ENCODE peak calls at places on chromosomes 2 and 18, in seven cellular contexts. V is K562, O is esophagus muscularis mucosa, Y is GM12891, P is breast epithelium, G is Panc1, S is GM12892. L is an unnamed sample.

GRCh38 chr18:57744211-57744694 is 58.9 kb downstream of the ATP8B1 start:
- DNase-seq in V (no peak), O (no peak), Y (no peak), P (no peak), G (no peak), S (no peak), L (peak)

GRCh38 chr2:113230531-113230930 is 48.2 kb downstream of the PAX8 start:
- DNase-seq in V (no peak), O (no peak), Y (no peak), P (no peak), G (no peak), S (no peak), L (no peak)

GRCh38 chr2:141329949-141330348 is 800.9 kb downstream of the LRP1B start:
- DNase-seq in V (no peak), O (no peak), Y (no peak), P (no peak), G (no peak), S (no peak), L (no peak)

GRCh38 chr18:59660976-59661743 is 36.1 kb downstream of the CCBE1 start:
- DNase-seq in V (no peak), O (no peak), Y (no peak), P (no peak), G (no peak), S (no peak), L (no peak)

GRCh38 chr18:9971313-9971920 is 57.6 kb downstream of the VAPA start:
- DNase-seq in V (peak), O (no peak), Y (no peak), P (peak), G (peak), S (no peak), L (peak)

GRCh38 chr2:43058761-43059160 is 167.6 kb downstream of the ZFP36L2 start:
- DNase-seq in V (no peak), O (no peak), Y (no peak), P (no peak), G (no peak), S (no peak), L (no peak)

GRCh38 chr2:5330961-5331360 is 361.2 kb upstream of the SOX11 start:
- DNase-seq in V (no peak), O (no peak), Y (no peak), P (no peak), G (no peak), S (no peak), L (no peak)

GRCh38 chr2:72837171-72837570 is 11.3 kb upstream of the EXOC6B start:
- DNase-seq in V (no peak), O (no peak), Y (no peak), P (no peak), G (no peak), S (no peak), L (no peak)

GRCh38 chr2:13005761-13006336 is 289.1 kb downstream of the TRIB2 start:
- DNase-seq in V (no peak), O (no peak), Y (no peak), P (no peak), G (no peak), S (no peak), L (peak)

GRCh38 chr18:2882201-2882600 is 35.4 kb downstream of the EMILIN2 start:
- DNase-seq in V (no peak), O (peak), Y (no peak), P (no peak), G (no peak), S (no peak), L (no peak)

GRCh38 chr2:101173707-101174295 is 22.6 kb upstream of the TBC1D8 start:
- DNase-seq in V (no peak), O (no peak), Y (no peak), P (no peak), G (no peak), S (no peak), L (no peak)

GRCh38 chr2:24115057-24115456 is 8.1 kb downstream of the PFN4 start:
- DNase-seq in V (no peak), O (no peak), Y (no peak), P (no peak), G (no peak), S (no peak), L (no peak)

GRCh38 chr18:25701821-25702220 is 349.9 kb upstream of the ZNF521 start:
- DNase-seq in V (no peak), O (no peak), Y (no peak), P (no peak), G (no peak), S (no peak), L (no peak)

GRCh38 chr18:57621252-57621607 is 406 bp downstream of the NARS1 start:
- DNase-seq in V (no peak), O (no peak), Y (no peak), P (no peak), G (no peak), S (peak), L (peak)

GRCh38 chr2:3195865-3196504 is 181.6 kb downstream of the EIPR1 start:
- DNase-seq in V (no peak), O (no peak), Y (no peak), P (no peak), G (no peak), S (no peak), L (no peak)

GRCh38 chr18:79917351-79918088 is 33.9 kb downstream of the SLC66A2 start:
- DNase-seq in V (no peak), O (no peak), Y (no peak), P (peak), G (no peak), S (no peak), L (no peak)

GRCh38 chr2:205352593-205352992 is 329.7 kb upstream of the NRP2 start:
- DNase-seq in V (no peak), O (no peak), Y (no peak), P (no peak), G (no peak), S (no peak), L (no peak)

GRCh38 chr18:12998332-12999060 is 7.3 kb downstream of the CEP192 start:
- DNase-seq in V (no peak), O (no peak), Y (no peak), P (no peak), G (no peak), S (no peak), L (peak)

GRCh38 chr2:241123816-241124536 is 21.9 kb upstream of the MTERF4 start:
- DNase-seq in V (no peak), O (no peak), Y (no peak), P (peak), G (no peak), S (no peak), L (no peak)

GRCh38 chr2:25088817-25089485 is 47.1 kb downstream of the EFR3B start:
- DNase-seq in V (no peak), O (no peak), Y (no peak), P (no peak), G (no peak), S (no peak), L (no peak)

GRCh38 chr18:66749030-66749429 is 145.1 kb upstream of the CDH19 start:
- DNase-seq in V (no peak), O (no peak), Y (no peak), P (no peak), G (no peak), S (no peak), L (peak)

GRCh38 chr2:22890142-22890541 is 494.8 kb upstream of the KLHL29 start:
- DNase-seq in V (no peak), O (peak), Y (no peak), P (no peak), G (no peak), S (no peak), L (no peak)

GRCh38 chr2:119428488-119429224 is 3.0 kb upstream of the TMEM37 start:
- DNase-seq in V (no peak), O (no peak), Y (no peak), P (no peak), G (no peak), S (no peak), L (no peak)

GRCh38 chr2:122519366-122519765 is 763.9 kb downstream of the TSN start:
- DNase-seq in V (no peak), O (no peak), Y (no peak), P (no peak), G (no peak), S (no peak), L (no peak)

GRCh38 chr2:42095923-42096408 is 48.1 kb downstream of the PKDCC start:
- DNase-seq in V (peak), O (no peak), Y (no peak), P (peak), G (peak), S (no peak), L (peak)

GRCh38 chr2:63590621-63591408 is 2.1 kb downstream of the MDH1 start:
- DNase-seq in V (peak), O (no peak), Y (no peak), P (no peak), G (no peak), S (no peak), L (no peak)

GRCh38 chr2:191938779-191939178 is 91.9 kb upstream of the CAVIN2 start:
- DNase-seq in V (no peak), O (no peak), Y (no peak), P (no peak), G (no peak), S (no peak), L (no peak)

GRCh38 chr2:18804540-18804939 is 215.2 kb upstream of the NT5C1B start:
- DNase-seq in V (no peak), O (no peak), Y (no peak), P (no peak), G (no peak), S (no peak), L (peak)

GRCh38 chr18:41484069-41484468 is 471.0 kb upstream of the PIK3C3 start:
- DNase-seq in V (no peak), O (no peak), Y (no peak), P (no peak), G (no peak), S (no peak), L (no peak)

GRCh38 chr2:148257276-148257675 is 236.4 kb downstream of the MBD5 start:
- DNase-seq in V (no peak), O (no peak), Y (no peak), P (no peak), G (no peak), S (no peak), L (no peak)

GRCh38 chr2:234257859-234258561 is 207.5 kb downstream of the SPP2 start:
- DNase-seq in V (no peak), O (no peak), Y (no peak), P (peak), G (peak), S (no peak), L (peak)
- TF ChIP-seq POLR2AphosphoS5 in V (no peak), O (peak), Y (no peak), P (peak), G (peak), S (no peak), L (peak)

DNA sequence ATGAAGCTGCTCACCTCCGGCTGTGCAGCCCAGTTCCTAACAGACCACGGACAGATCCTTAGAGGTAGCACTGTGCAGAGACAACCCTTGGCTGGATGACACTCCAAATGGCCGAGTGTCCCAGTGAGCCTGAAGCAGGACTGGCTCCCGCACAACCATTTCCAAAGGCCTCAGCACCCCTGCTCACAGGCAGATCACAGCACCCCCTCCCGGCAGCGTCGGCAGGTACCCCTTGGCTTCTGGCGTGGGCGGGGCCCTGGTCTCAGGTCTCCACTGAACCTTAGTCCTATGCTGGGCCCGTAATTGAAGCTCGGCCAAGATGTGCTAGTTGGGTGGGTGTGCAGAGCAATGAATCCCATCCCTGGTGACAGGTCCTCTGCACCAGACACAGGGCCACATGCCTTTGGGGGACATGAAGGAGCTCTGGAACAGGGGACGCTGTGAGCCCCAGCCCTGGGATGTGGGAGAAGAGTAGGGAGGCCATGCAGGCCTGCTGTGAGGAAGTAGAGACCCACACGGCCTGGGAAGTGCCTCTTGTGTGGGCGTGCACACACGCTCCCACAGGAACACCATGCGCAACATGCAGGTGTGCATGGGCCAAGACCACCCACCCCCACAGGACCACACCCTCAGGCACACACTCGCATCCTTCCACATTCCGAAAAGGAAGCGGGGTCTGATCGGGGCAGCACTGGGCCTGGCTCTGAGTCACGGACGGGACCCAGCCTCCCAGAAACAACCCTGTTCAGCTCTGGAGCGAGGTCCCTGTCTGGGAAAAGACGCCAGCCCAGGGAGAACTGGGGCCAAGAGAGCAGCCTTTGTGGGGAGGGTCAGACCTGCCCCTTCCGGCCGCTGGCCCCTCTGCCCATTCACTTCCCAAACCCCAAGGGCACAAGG is 2.8 kb downstream of the DUSP2 start:
- DNase-seq in V (peak), O (no peak), Y (no peak), P (no peak), G (no peak), S (no peak), L (no peak)
- TF ChIP-seq POLR2AphosphoS5 in V (no peak), O (no peak), Y (peak), P (no peak), G (no peak), S (peak), L (no peak)

GRCh38 chr2:200812122-200813022 is 662 bp downstream of the BZW1 start:
- DNase-seq in V (peak), O (peak), Y (peak), P (peak), G (no peak), S (peak), L (peak)
- TF ChIP-seq POLR2AphosphoS5 in V (peak), O (peak), Y (no peak), P (peak), G (no peak), S (no peak), L (no peak)

GRCh38 chr2:179646862-179647261 is 214.6 kb downstream of the ZNF385B start:
- DNase-seq in V (no peak), O (no peak), Y (no peak), P (no peak), G (no peak), S (no peak), L (no peak)

GRCh38 chr2:179655627-179656026 is 205.8 kb downstream of the ZNF385B start:
- DNase-seq in V (no peak), O (no peak), Y (no peak), P (no peak), G (no peak), S (no peak), L (no peak)

GRCh38 chr2:179657068-179657467 is 204.3 kb downstream of the ZNF385B start:
- DNase-seq in V (no peak), O (no peak), Y (no peak), P (no peak), G (no peak), S (no peak), L (no peak)

GRCh38 chr2:179650420-179650819 is 211.0 kb downstream of the ZNF385B start:
- DNase-seq in V (no peak), O (no peak), Y (no peak), P (no peak), G (no peak), S (no peak), L (no peak)

DNA sequence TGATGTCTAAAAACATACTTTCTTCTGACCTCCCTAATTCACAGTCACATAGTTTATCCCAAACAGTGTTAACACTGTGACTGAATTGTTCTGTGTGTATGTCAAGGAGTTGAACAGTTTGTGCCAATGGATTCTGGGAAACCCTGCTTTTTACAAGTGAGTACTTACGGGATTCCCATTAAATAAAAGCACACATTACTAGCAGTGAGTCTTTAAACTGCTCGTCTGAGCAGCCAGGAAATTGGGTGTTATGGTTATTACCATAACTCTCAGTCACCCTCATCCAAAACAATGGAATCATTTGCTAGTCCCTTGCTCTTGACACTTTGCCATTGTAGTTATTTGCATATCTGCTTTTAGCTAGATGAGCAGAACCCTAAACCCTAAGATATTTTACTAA is 209.1 kb downstream of the ZNF385B start:
- DNase-seq in V (no peak), O (no peak), Y (no peak), P (no peak), G (no peak), S (no peak), L (no peak)
- TF ChIP-seq POLR2AphosphoS5 in V (no peak), O (no peak), Y (no peak), P (no peak), G (no peak), S (no peak), L (no peak)

GRCh38 chr2:159516241-159516758 is 100.0 kb downstream of the BAZ2B start:
- DNase-seq in V (no peak), O (no peak), Y (peak), P (no peak), G (no peak), S (no peak), L (peak)
- TF ChIP-seq POLR2AphosphoS5 in V (no peak), O (no peak), Y (peak), P (no peak), G (no peak), S (peak), L (no peak)

GRCh38 chr2:217617496-217618085 is 385.2 kb downstream of the TNS1 start:
- DNase-seq in V (no peak), O (no peak), Y (no peak), P (no peak), G (no peak), S (no peak), L (no peak)
- TF ChIP-seq POLR2AphosphoS5 in V (no peak), O (no peak), Y (no peak), P (no peak), G (no peak), S (no peak), L (no peak)

GRCh38 chr2:178282075-178282474 is 87.8 kb downstream of the OSBPL6 start:
- DNase-seq in V (no peak), O (no peak), Y (no peak), P (no peak), G (no peak), S (no peak), L (peak)

GRCh38 chr2:178279636-178280035 is 85.3 kb downstream of the OSBPL6 start:
- DNase-seq in V (no peak), O (no peak), Y (no peak), P (no peak), G (no peak), S (no peak), L (no peak)

GRCh38 chr2:178280261-178280852 is 86.0 kb downstream of the OSBPL6 start:
- DNase-seq in V (peak), O (no peak), Y (no peak), P (no peak), G (peak), S (no peak), L (peak)

GRCh38 chr2:178277741-178278197 is 83.5 kb downstream of the OSBPL6 start:
- DNase-seq in V (peak), O (no peak), Y (no peak), P (no peak), G (no peak), S (no peak), L (no peak)

DNA sequence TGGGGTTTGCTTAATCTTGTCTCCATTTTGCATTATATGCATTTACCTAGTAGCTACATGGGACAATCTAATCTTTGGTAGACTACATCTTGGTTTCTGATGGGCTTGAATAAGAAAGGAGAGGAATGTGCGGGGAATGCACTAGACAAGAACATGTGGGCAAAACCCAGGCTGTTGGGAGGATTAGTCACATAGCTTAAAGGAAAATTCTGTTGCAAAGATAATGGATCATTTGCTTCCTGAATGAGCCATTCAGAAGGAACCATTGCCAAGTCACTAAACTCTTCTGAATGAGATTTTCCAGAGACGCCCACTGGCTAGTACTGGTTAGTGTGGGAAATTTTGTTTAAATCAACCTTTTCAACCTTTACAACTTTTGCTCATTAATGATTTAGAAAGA is 84.8 kb downstream of the OSBPL6 start:
- DNase-seq in V (no peak), O (no peak), Y (no peak), P (no peak), G (no peak), S (no peak), L (peak)
- TF ChIP-seq POLR2AphosphoS5 in V (no peak), O (no peak), Y (no peak), P (no peak), G (no peak), S (no peak), L (peak)

DNA sequence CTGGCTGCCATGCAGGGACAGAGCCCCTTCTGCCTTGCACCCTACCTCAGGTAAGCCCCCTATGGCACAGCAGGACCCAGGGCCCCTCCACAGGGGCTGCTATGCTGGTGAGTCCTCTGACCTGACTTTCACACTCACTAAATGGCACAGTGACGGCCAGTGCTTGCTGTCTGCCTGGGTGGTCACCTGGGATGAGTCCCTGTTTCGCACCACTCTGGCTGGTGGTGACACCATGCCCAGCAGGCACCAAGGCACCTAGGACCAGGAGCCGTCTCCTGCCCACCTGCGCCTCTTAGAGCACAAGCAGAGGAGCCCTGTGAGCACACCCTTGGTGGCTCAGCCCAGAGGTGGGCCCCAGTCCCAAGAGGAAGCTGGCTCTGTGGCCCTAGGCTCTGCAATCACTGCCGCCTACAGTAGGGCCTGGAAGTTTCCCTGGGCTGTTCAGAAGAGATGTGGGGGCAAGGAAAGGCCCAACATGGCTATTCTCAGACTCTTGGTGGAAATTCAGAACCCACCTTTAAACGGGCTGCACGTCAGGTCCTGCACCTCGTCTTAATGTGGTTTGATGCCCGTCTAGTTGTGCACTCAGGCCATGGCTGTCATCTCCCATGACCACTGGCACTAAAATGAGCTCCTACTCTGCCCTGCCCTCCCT is 96.0 kb downstream of the PLB1 start:
- DNase-seq in V (no peak), O (no peak), Y (no peak), P (no peak), G (no peak), S (no peak), L (no peak)
- TF ChIP-seq POLR2AphosphoS5 in V (no peak), O (no peak), Y (no peak), P (no peak), G (no peak), S (no peak), L (no peak)

L was measured in endothelial cell of umbilical vein.